ENCODE peak calls at places on chromosomes 12 and 14, in ten cellular contexts. F, P, U, L, B, S, E, R, V and A are unnamed samples.

GRCh38 chr14:37591311-37591940 is 3.6 kb downstream of the FOXA1 start:
- DNase-seq in F (no peak), P (no peak), U (no peak), L (no peak), B (no peak), S (no peak), E (no peak), R (no peak), V (peak; percentile 65), A (no peak)

GRCh38 chr12:88411689-88412088 is 168.6 kb downstream of the KITLG start:
- DNase-seq in F (no peak), P (no peak), U (no peak), L (no peak), B (no peak), S (no peak), E (no peak), R (no peak), V (no peak), A (no peak)

GRCh38 chr12:69136931-69137613 is 102.3 kb upstream of the CPSF6 start:
- DNase-seq in F (no peak), P (no peak), U (no peak), L (no peak), B (peak; percentile 34), S (no peak), E (no peak), R (no peak), V (no peak), A (no peak)

GRCh38 chr12:131167334-131167733 is 213.6 kb downstream of the ADGRD1 start:
- DNase-seq in F (no peak), P (no peak), U (no peak), L (no peak), B (no peak), S (no peak), E (no peak), R (no peak), V (no peak), A (no peak)

GRCh38 chr12:78802593-78802992 is 62.0 kb upstream of the SYT1 start:
- DNase-seq in F (no peak), P (no peak), U (no peak), L (no peak), B (no peak), S (peak; percentile 11), E (no peak), R (no peak), V (no peak), A (no peak)

GRCh38 chr14:93929048-93929535 is 1.9 kb downstream of the FAM181A start:
- DNase-seq in F (no peak), P (no peak), U (no peak), L (no peak), B (no peak), S (no peak), E (no peak), R (no peak), V (no peak), A (no peak)

GRCh38 chr12:121034906-121035305 is 4.1 kb downstream of the OASL start:
- DNase-seq in F (no peak), P (no peak), U (no peak), L (no peak), B (no peak), S (no peak), E (no peak), R (no peak), V (no peak), A (no peak)

GRCh38 chr12:90229771-90230170 is 521.1 kb upstream of the ATP2B1 start:
- DNase-seq in F (peak; percentile 3), P (no peak), U (no peak), L (peak; percentile 92), B (no peak), S (no peak), E (no peak), R (no peak), V (no peak), A (no peak)

GRCh38 chr12:52686063-52686462 is 5.9 kb upstream of the KRT1 start:
- DNase-seq in F (no peak), P (no peak), U (no peak), L (no peak), B (no peak), S (no peak), E (no peak), R (no peak), V (no peak), A (no peak)

GRCh38 chr12:71840226-71840847 is 778 bp downstream of the TBC1D15 start:
- DNase-seq in F (no peak), P (no peak), U (no peak), L (peak; percentile 92), B (no peak), S (peak; percentile 44), E (no peak), R (no peak), V (no peak), A (no peak)

GRCh38 chr14:63924375-63924774 is 71.6 kb downstream of the SYNE2 start:
- DNase-seq in F (no peak), P (no peak), U (no peak), L (no peak), B (no peak), S (no peak), E (no peak), R (no peak), V (no peak), A (no peak)
- H3K9me3 ChIP-seq in F (no peaks in the 10 kb centered on the region), P (no peaks in the 10 kb centered on the region), U (no peaks in the 10 kb centered on the region), L (no peaks in the 10 kb centered on the region), B (no peaks in the 10 kb centered on the region), S (no peaks in the 10 kb centered on the region), E (no peaks in the 10 kb centered on the region), R (peaks cover 9% of the 10 kb centered on the region), V (no peaks in the 10 kb centered on the region), A (no peaks in the 10 kb centered on the region)

GRCh38 chr12:5204271-5204670 is 160.6 kb downstream of the KCNA5 start:
- DNase-seq in F (no peak), P (no peak), U (no peak), L (no peak), B (no peak), S (no peak), E (no peak), R (no peak), V (no peak), A (no peak)

GRCh38 chr12:5197127-5197526 is 153.4 kb downstream of the KCNA5 start:
- DNase-seq in F (no peak), P (no peak), U (no peak), L (no peak), B (no peak), S (no peak), E (no peak), R (no peak), V (no peak), A (no peak)

GRCh38 chr12:5201554-5202243 is 158.0 kb downstream of the KCNA5 start:
- DNase-seq in F (peak; percentile 60), P (no peak), U (no peak), L (no peak), B (no peak), S (no peak), E (no peak), R (peak; percentile 44), V (no peak), A (no peak)

GRCh38 chr12:5203274-5203673 is 159.6 kb downstream of the KCNA5 start:
- DNase-seq in F (no peak), P (no peak), U (no peak), L (no peak), B (no peak), S (no peak), E (no peak), R (no peak), V (no peak), A (no peak)

GRCh38 chr12:5200276-5201087 is 156.8 kb downstream of the KCNA5 start:
- DNase-seq in F (peak; percentile 84), P (peak; percentile 63), U (no peak), L (peak; percentile 28), B (no peak), S (no peak), E (no peak), R (peak; percentile 53), V (peak; percentile 62), A (no peak)
- H3K27ac ChIP-seq in F (no peak overlapping the region), P (no peak overlapping the region), U (no peak overlapping the region), L (no peak overlapping the region), B (no peak overlapping the region), S (no peak overlapping the region), E (no peak overlapping the region), R (no peak overlapping the region), V (no peak overlapping the region), A (no peak overlapping the region)

GRCh38 chr12:54689984-54690383 is 41.8 kb upstream of the DCD start:
- DNase-seq in F (peak; percentile 18), P (no peak), U (no peak), L (no peak), B (no peak), S (no peak), E (no peak), R (no peak), V (no peak), A (no peak)

GRCh38 chr12:54692353-54692752 is 44.2 kb upstream of the DCD start:
- DNase-seq in F (no peak), P (no peak), U (no peak), L (no peak), B (no peak), S (no peak), E (no peak), R (no peak), V (no peak), A (no peak)

GRCh38 chr12:54688309-54689033 is 40.3 kb upstream of the DCD start:
- DNase-seq in F (no peak), P (peak; percentile 23), U (no peak), L (no peak), B (no peak), S (no peak), E (no peak), R (no peak), V (peak; percentile 31), A (no peak)

GRCh38 chr12:54684636-54685630 is 36.8 kb upstream of the DCD start:
- DNase-seq in F (no peak), P (peak; percentile 69), U (no peak), L (no peak), B (no peak), S (no peak), E (no peak), R (no peak), V (peak; percentile 74), A (no peak)

DNA sequence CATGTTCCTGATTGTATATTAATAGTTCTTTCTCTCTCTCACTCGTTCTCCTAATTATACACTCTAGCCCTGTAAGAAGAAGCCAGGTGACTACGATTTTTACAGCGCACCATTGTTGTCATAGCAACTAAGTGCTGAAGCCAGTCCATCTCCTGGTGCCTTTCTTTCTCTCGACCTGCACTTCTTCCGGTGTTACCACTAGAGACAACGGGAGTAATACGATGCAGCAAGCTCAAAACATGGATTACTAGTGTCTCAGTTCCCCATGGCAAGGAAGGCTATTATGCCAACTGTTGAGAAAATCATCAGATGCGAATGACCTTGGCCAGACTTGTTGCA is 40.8 kb upstream of the DCD start:
- DNase-seq in F (no peak), P (no peak), U (no peak), L (no peak), B (no peak), S (no peak), E (no peak), R (no peak), V (no peak), A (no peak)
- TF ChIP-seq CTCF in F (no peak), P (no peak), U (no peak), L (no peak), B (no peak), S (no peak), E (no peak), R (no peak), V (no peak), A (no peak)

GRCh38 chr14:27228053-27228452 is 630.2 kb upstream of the NOVA1 start:
- DNase-seq in F (no peak), P (no peak), U (no peak), L (no peak), B (no peak), S (no peak), E (no peak), R (no peak), V (no peak), A (no peak)

GRCh38 chr14:27222671-27223070 is 624.8 kb upstream of the NOVA1 start:
- DNase-seq in F (no peak), P (no peak), U (no peak), L (no peak), B (no peak), S (no peak), E (no peak), R (no peak), V (no peak), A (no peak)
- H3K9me3 ChIP-seq in F (no peaks in the 10 kb centered on the region), P (no peaks in the 10 kb centered on the region), U (no peaks in the 10 kb centered on the region), L (no peaks in the 10 kb centered on the region), B (peaks cover 8% of the 10 kb centered on the region), S (peaks cover 25% of the 10 kb centered on the region), E (no peaks in the 10 kb centered on the region), R (peaks cover 38% of the 10 kb centered on the region), V (no peaks in the 10 kb centered on the region), A (no peaks in the 10 kb centered on the region)